ENCODE peak calls at places on chromosomes 12 and 14, in six cellular contexts. T, F, B, J, Y and V are unnamed samples.

GRCh38 chr12:12032260-12032761 is 38.4 kb upstream of the BCL2L14 start:
- DNase-seq in B (no peak), Y (no peak), F (no peak), T (no peak), J (no peak), V (no peak)

GRCh38 chr12:122788387-122788786 is 14.0 kb downstream of the CCDC62 start:
- DNase-seq in T (peak), F (no peak), J (no peak), B (no peak), Y (no peak), V (no peak)

GRCh38 chr12:52787324-52787996 is 8.5 kb downstream of the KRT3 start:
- DNase-seq in B (no peak), Y (no peak), F (no peak), T (no peak), J (no peak), V (no peak)

GRCh38 chr12:51926718-51927117 is 19.4 kb downstream of the ACVRL1 start:
- DNase-seq in J (peak), B (no peak), T (peak), F (no peak), Y (no peak), V (no peak)

GRCh38 chr12:122021193-122021821 is 377 bp upstream of the BCL7A start:
- DNase-seq in B (no peak), F (no peak), Y (no peak), T (peak), J (peak), V (no peak)

GRCh38 chr12:92178340-92178739 is 32.7 kb upstream of the BTG1 start:
- DNase-seq in Y (no peak), T (no peak), B (no peak), J (no peak), F (no peak), V (no peak)

GRCh38 chr14:65168840-65169239 is 66.5 kb upstream of the MAX start:
- DNase-seq in T (peak), J (no peak), Y (no peak), B (no peak), F (no peak), V (no peak)

GRCh38 chr12:47717443-47718193 is 7.7 kb downstream of the ENDOU start:
- DNase-seq in Y (peak), T (peak), J (peak), F (peak), B (peak), V (no peak)

GRCh38 chr12:9798008-9798619 is 29.2 kb upstream of the KLRF1 start:
- DNase-seq in T (peak), J (peak), F (no peak), B (no peak), Y (peak), V (no peak)

GRCh38 chr12:88953029-88953586 is 372.8 kb upstream of the KITLG start:
- DNase-seq in F (no peak), T (no peak), Y (no peak), J (no peak), B (no peak), V (no peak)
- TF ChIP-seq CTCF in F (no peak), T (no peak), Y (no peak), J (no peak), B (no peak), V (no peak)

GRCh38 chr12:48972213-48973021 is 882 bp upstream of the WNT10B start:
- DNase-seq in B (no peak), F (no peak), T (no peak), Y (no peak), J (no peak), V (no peak)
- TF ChIP-seq CTCF in B (no peak), F (no peak), T (no peak), Y (no peak), J (no peak), V (peak)

GRCh38 chr12:6752181-6752930 is 585 bp downstream of the MLF2 start:
- DNase-seq in F (peak), Y (no peak), B (no peak), J (peak), T (peak), V (no peak)
- TF ChIP-seq CTCF in F (no peak), Y (no peak), B (peak), J (peak), T (peak), V (peak)

GRCh38 chr12:7102582-7102981 is 6.4 kb downstream of the C1RL start:
- DNase-seq in F (no peak), Y (no peak), J (no peak), T (no peak), B (no peak), V (no peak)
- TF ChIP-seq CTCF in F (no peak), Y (no peak), J (no peak), T (no peak), B (no peak), V (no peak)

DNA sequence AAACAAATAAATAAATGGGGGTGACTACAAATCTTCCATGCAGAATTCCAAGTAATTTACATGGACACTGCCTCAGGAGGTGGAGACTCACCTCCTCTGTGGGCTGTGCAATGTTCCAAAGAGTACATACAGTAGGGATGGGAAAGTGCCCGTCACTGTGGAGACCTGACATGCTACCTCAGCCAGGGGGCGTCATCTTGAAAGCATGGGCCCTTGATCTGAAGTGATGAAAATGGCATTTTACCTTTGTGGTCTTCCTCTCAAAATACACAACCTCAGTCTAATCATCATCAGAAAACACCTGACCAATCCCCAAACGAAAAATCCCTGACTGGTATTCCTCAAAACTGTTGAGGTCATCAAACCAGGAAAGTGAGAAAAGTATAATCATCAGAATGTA is 48.4 kb downstream of the ANAPC7 start:
- DNase-seq in T (no peak), B (no peak), Y (no peak), J (peak), F (no peak), V (no peak)
- TF ChIP-seq CTCF in T (peak), B (peak), Y (peak), J (peak), F (no peak), V (peak)

DNA sequence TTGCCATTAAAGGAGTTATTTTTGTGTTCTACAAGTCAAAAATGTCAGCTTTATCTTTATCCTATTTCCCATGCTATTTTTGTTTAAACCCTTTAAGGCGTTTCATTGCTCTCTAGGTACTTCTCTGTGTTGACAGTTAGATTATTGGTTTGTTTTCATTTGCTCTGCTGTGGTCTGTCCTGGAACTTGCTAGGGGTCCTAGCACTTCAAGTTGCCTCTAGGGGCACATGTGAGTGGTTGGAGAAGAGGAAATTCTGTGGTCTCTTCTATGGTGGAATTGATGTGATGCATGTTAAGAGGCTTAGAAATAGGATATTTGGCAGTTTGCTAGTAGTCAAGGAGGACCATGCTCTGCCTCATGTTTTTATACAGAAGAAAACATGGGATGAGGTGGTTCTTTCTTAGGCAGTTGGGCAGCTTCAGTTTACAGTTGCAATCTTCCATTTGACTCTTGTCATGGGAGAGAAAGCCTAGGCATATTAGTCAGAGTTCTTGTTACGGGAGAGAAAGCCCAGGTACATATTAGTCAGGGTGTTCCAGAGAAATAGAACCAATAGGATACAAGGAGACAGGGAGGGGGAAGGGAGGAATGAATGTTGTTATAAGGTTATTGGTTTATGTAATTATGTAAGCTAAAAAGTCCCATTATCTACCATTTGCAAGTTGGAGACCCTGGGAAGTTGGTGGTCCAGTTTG is 14.4 kb downstream of the TTLL5 start:
- DNase-seq in Y (no peak), B (no peak), T (no peak), F (no peak), J (peak), V (no peak)
- TF ChIP-seq CTCF in Y (no peak), B (no peak), T (peak), F (no peak), J (peak), V (no peak)